ENCODE peak calls at places on chromosomes 7 and 10, in ten cellular contexts. G is activated T-cell treated with anti-CD3 and anti-CD28 coated beads for 48 hours; C is CD8-positive, alpha-beta memory T cell; T is NCI-H1105; I is cardiac fibroblast; U is type B pancreatic cell; V is NCI-H1417; X is ELR; M is NCI-H69; L is T-helper 17 cell. Z is an unnamed sample.

GRCh38 chr10:86339226-86339865 is 27.2 kb downstream of the GRID1 start:
- DNase-seq in G (no peak), C (peak; percentile 17), T (no peak), I (no peak), U (no peak), V (peak; percentile 1), X (no peak), M (peak; percentile 87), L (no peak), Z (no peak)

GRCh38 chr10:30911303-30911863 is 120.3 kb downstream of the ZNF438 start:
- DNase-seq in G (no peak), C (no peak), T (no peak), I (no peak), U (no peak), V (no peak), X (no peak), M (no peak), L (no peak), Z (no peak)

GRCh38 chr7:34748244-34749039 is 90.4 kb downstream of the NPSR1 start:
- DNase-seq in G (no peak), C (no peak), T (peak; percentile 87), I (peak; percentile 67), U (no peak), V (peak; percentile 82), X (peak; percentile 77), M (peak; percentile 80), L (no peak), Z (peak; percentile 97)

GRCh38 chr7:18497800-18498199 is 2.3 kb downstream of the HDAC9 start:
- DNase-seq in G (no peak), C (no peak), T (no peak), I (no peak), U (no peak), V (peak; percentile 60), X (no peak), M (peak; percentile 73), L (no peak), Z (no peak)

GRCh38 chr7:114140561-114140960 is 221.8 kb upstream of the PPP1R3A start:
- DNase-seq in G (no peak), C (no peak), T (no peak), I (no peak), U (no peak), V (no peak), X (no peak), M (peak; percentile 85), L (no peak), Z (no peak)

GRCh38 chr10:14560274-14560673 is 214.4 kb downstream of the FAM107B start:
- DNase-seq in G (peak; percentile 69), C (peak; percentile 71), T (no peak), I (no peak), U (no peak), V (peak; percentile 1), X (peak; percentile 95), M (peak; percentile 59), L (peak; percentile 50), Z (peak; percentile 87)

GRCh38 chr7:30521532-30521931 is 16.9 kb upstream of the GGCT start:
- DNase-seq in G (no peak), C (no peak), T (no peak), I (peak; percentile 79), U (no peak), V (no peak), X (peak; percentile 10), M (no peak), L (no peak), Z (no peak)

GRCh38 chr7:17583786-17584185 is 285.3 kb downstream of the AHR start:
- DNase-seq in G (no peak), C (no peak), T (no peak), I (no peak), U (no peak), V (no peak), X (no peak), M (no peak), L (no peak), Z (no peak)

GRCh38 chr10:103154464-103155299 is 38.4 kb downstream of the NT5C2 start:
- DNase-seq in G (no peak), C (no peak), T (no peak), I (peak; percentile 55), U (no peak), V (peak; percentile 15), X (no peak), M (peak; percentile 64), L (no peak), Z (peak; percentile 46)

GRCh38 chr7:30206466-30206865 is 71.7 kb downstream of the MTURN start:
- DNase-seq in G (no peak), C (no peak), T (no peak), I (peak; percentile 32), U (no peak), V (peak; percentile 15), X (peak; percentile 72), M (peak; percentile 90), L (no peak), Z (peak; percentile 60)

GRCh38 chr10:91683976-91684375 is 51.1 kb upstream of the PPP1R3C start:
- DNase-seq in G (no peak), C (no peak), T (no peak), I (peak; percentile 19), U (no peak), V (no peak), X (peak; percentile 97), M (no peak), L (no peak), Z (peak; percentile 86)

GRCh38 chr7:48250441-48250951 is 79.2 kb downstream of the ABCA13 start:
- DNase-seq in G (no peak), C (no peak), T (no peak), I (peak; percentile 41), U (no peak), V (no peak), X (peak; percentile 29), M (no peak), L (no peak), Z (peak; percentile 93)

GRCh38 chr7:4712371-4713182 is 30.5 kb downstream of the FOXK1 start:
- DNase-seq in G (no peak), C (no peak), T (no peak), I (no peak), U (no peak), V (peak; percentile 90), X (peak; percentile 50), M (no peak), L (no peak), Z (peak; percentile 76)

GRCh38 chr10:129993621-129994020 is 29.5 kb upstream of the EBF3 start:
- DNase-seq in G (no peak), C (no peak), T (no peak), I (no peak), U (no peak), V (no peak), X (peak; percentile 91), M (no peak), L (no peak), Z (peak; percentile 47)

GRCh38 chr10:28532509-28533314 is at the start of gene WAC:
- DNase-seq in G (peak; percentile 94), C (peak; percentile 96), T (peak; percentile 74), I (peak; percentile 95), U (peak; percentile 98), V (peak; percentile 96), X (peak; percentile 94), M (peak; percentile 92), L (peak; percentile 93), Z (peak; percentile 87)

GRCh38 chr10:103451871-103452713 is at the start of gene CALHM2:
- DNase-seq in G (peak; percentile 55), C (peak; percentile 66), T (peak; percentile 17), I (peak; percentile 63), U (no peak), V (peak; percentile 65), X (peak; percentile 74), M (peak; percentile 77), L (peak; percentile 37), Z (no peak)

GRCh38 chr10:909831-910230 is 21.7 kb downstream of the LARP4B start:
- DNase-seq in G (no peak), C (no peak), T (no peak), I (peak; percentile 60), U (no peak), V (no peak), X (no peak), M (no peak), L (no peak), Z (no peak)

GRCh38 chr7:77467453-77467852 is 51.3 kb upstream of the GSAP start:
- DNase-seq in G (no peak), C (no peak), T (no peak), I (no peak), U (no peak), V (no peak), X (no peak), M (no peak), L (no peak), Z (no peak)

GRCh38 chr7:67413670-67414069 is 417.0 kb downstream of the TYW1 start:
- DNase-seq in G (no peak), C (no peak), T (peak; percentile 84), I (no peak), U (no peak), V (peak; percentile 43), X (no peak), M (peak; percentile 41), L (no peak), Z (no peak)

GRCh38 chr10:50832171-50832751 is 53.2 kb downstream of the A1CF start:
- DNase-seq in G (no peak), C (no peak), T (no peak), I (no peak), U (no peak), V (no peak), X (no peak), M (no peak), L (no peak), Z (no peak)

GRCh38 chr10:32347363-32347735 is 391 bp upstream of the EPC1 start:
- DNase-seq in G (no peak), C (no peak), T (no peak), I (no peak), U (no peak), V (no peak), X (no peak), M (no peak), L (no peak), Z (no peak)

GRCh38 chr10:33521062-33521461 is 186.6 kb upstream of the NRP1 start:
- DNase-seq in G (no peak), C (no peak), T (no peak), I (peak; percentile 11), U (no peak), V (peak; percentile 33), X (no peak), M (peak; percentile 2), L (no peak), Z (peak; percentile 61)

GRCh38 chr7:105473163-105473562 is 48.9 kb downstream of the PUS7 start:
- DNase-seq in G (no peak), C (no peak), T (no peak), I (peak; percentile 90), U (no peak), V (no peak), X (peak; percentile 59), M (no peak), L (no peak), Z (no peak)

GRCh38 chr7:24840543-24840942 is 83.3 kb upstream of the GSDME start:
- DNase-seq in G (no peak), C (no peak), T (no peak), I (no peak), U (no peak), V (no peak), X (no peak), M (no peak), L (no peak), Z (no peak)

GRCh38 chr7:12032146-12032545 is 178.9 kb upstream of the TMEM106B start:
- DNase-seq in G (no peak), C (no peak), T (no peak), I (no peak), U (no peak), V (no peak), X (no peak), M (no peak), L (no peak), Z (no peak)

GRCh38 chr10:100827819-100828743 is 82.7 kb downstream of the PAX2 start:
- DNase-seq in G (peak; percentile 37), C (no peak), T (no peak), I (no peak), U (no peak), V (peak; percentile 45), X (peak; percentile 57), M (peak; percentile 43), L (no peak), Z (peak; percentile 30)

GRCh38 chr10:110872984-110873569 is 1.3 kb downstream of the PDCD4 start:
- DNase-seq in G (no peak), C (no peak), T (no peak), I (no peak), U (no peak), V (peak; percentile 36), X (peak; percentile 29), M (peak; percentile 8), L (no peak), Z (no peak)

GRCh38 chr10:107126668-107127067 is 37.8 kb downstream of the SORCS1 start:
- DNase-seq in G (no peak), C (no peak), T (no peak), I (no peak), U (no peak), V (no peak), X (no peak), M (no peak), L (no peak), Z (no peak)